ENCODE peak calls at places on chromosomes 7 and 10, in four cellular contexts. G, P, F and I are unnamed samples.

GRCh38 chr7:108660465-108660864 is 90.8 kb downstream of the DNAJB9 start:
- DNase-seq in G (no peak), P (no peak), F (no peak), I (no peak)

GRCh38 chr10:132783165-132783736 is 2.7 kb downstream of the NKX6-2 start:
- DNase-seq in G (no peak), P (no peak), F (no peak), I (no peak)

GRCh38 chr10:131621784-131622624 is 278.8 kb upstream of the PPP2R2D start:
- DNase-seq in G (no peak), P (no peak), F (no peak), I (peak)

GRCh38 chr7:5225616-5226290 is 35.7 kb downstream of the WIPI2 start:
- DNase-seq in G (no peak), P (no peak), F (no peak), I (no peak)

GRCh38 chr7:44282601-44283171 is 42.7 kb downstream of the CAMK2B start:
- DNase-seq in G (no peak), P (no peak), F (peak), I (no peak)

GRCh38 chr7:44489955-44490350 is 505 bp downstream of the NUDCD3 start:
- DNase-seq in G (peak), P (peak), F (peak), I (no peak)

GRCh38 chr10:49024484-49024883 is 84.8 kb upstream of the LRRC18 start:
- DNase-seq in G (no peak), P (no peak), F (no peak), I (no peak)

GRCh38 chr7:108055541-108056135 is 52.7 kb upstream of the LAMB1 start:
- DNase-seq in G (no peak), P (no peak), F (no peak), I (peak)

GRCh38 chr7:134315679-134316538 is 821 bp downstream of the SLC35B4 start:
- DNase-seq in G (no peak), P (peak), F (no peak), I (peak)

GRCh38 chr10:59098811-59099452 is 77.5 kb upstream of the PHYHIPL start:
- DNase-seq in G (no peak), P (no peak), F (no peak), I (no peak)

GRCh38 chr7:28093617-28094232 is 86.9 kb downstream of the JAZF1 start:
- DNase-seq in G (peak), P (peak), F (peak), I (no peak)

GRCh38 chr10:78559514-78560392 is 509.0 kb upstream of the ZMIZ1 start:
- DNase-seq in G (no peak), P (no peak), F (no peak), I (no peak)

GRCh38 chr7:131231381-131232220 is 96.1 kb upstream of the MKLN1 start:
- DNase-seq in G (peak), P (no peak), F (no peak), I (no peak)